ENCODE peak calls at places on chromosomes 6 and 20, in five cellular contexts. L, I, F, R and U are unnamed samples.

GRCh38 chr20:49957487-49957938 is 21.3 kb downstream of the RNF114 start:
- DNase-seq in R (no peak), I (no peak), L (no peak), F (peak; percentile 22), U (no peak)

GRCh38 chr6:101705866-101706265 is 312.4 kb downstream of the GRIK2 start:
- DNase-seq in F (no peak), I (no peak), L (peak; percentile 12), R (no peak), U (no peak)

GRCh38 chr20:9660236-9660868 is 146.0 kb downstream of the LAMP5 start:
- DNase-seq in L (no peak), I (no peak), R (no peak), F (no peak), U (no peak)

GRCh38 chr6:107606407-107606806 is 116.5 kb downstream of the SOBP start:
- DNase-seq in R (no peak), I (no peak), F (no peak), L (no peak), U (no peak)

GRCh38 chr6:163331245-163331644 is 83.3 kb upstream of the QKI start:
- DNase-seq in I (no peak), R (no peak), F (no peak), L (no peak), U (no peak)

GRCh38 chr6:12289655-12290489 is at the start of gene EDN1:
- DNase-seq in R (peak; percentile 87), I (peak; percentile 40), F (peak; percentile 87), L (peak; percentile 93), U (peak; percentile 74)

GRCh38 chr6:102127253-102127652 is 733.7 kb downstream of the GRIK2 start:
- DNase-seq in L (no peak), I (no peak), R (no peak), F (no peak), U (no peak)

GRCh38 chr6:99092461-99092860 is 144.7 kb upstream of the FBXL4 start:
- DNase-seq in L (no peak), I (no peak), R (no peak), F (no peak), U (no peak)

GRCh38 chr6:44788387-44788981 is 401.0 kb downstream of the CDC5L start:
- DNase-seq in F (no peak), I (no peak), R (no peak), L (no peak), U (no peak)

GRCh38 chr6:116536216-116536621 is 9.3 kb downstream of the TRAPPC3L start:
- DNase-seq in F (peak; percentile 11), L (peak; percentile 77), I (no peak), R (no peak), U (peak; percentile 34)
- TF ChIP-seq CTCF in F (peak; percentile 32), L (peak; percentile 52), I (peak; percentile 19), R (peak; percentile 71), U (peak; percentile 81)

GRCh38 chr20:46699651-46700359 is 9.6 kb upstream of the SLC2A10 start:
- DNase-seq in F (peak; percentile 23), R (no peak), I (no peak), L (peak; percentile 62), U (no peak)
- TF ChIP-seq CTCF in F (peak; percentile 74), R (peak; percentile 36), I (no peak), L (peak; percentile 81), U (no peak)

GRCh38 chr6:34243901-34244884 is 4.6 kb downstream of the SMIM29 start:
- DNase-seq in I (peak; percentile 67), L (peak; percentile 86), R (peak; percentile 80), F (peak; percentile 48), U (no peak)
- TF ChIP-seq CTCF in I (no peak), L (peak; percentile 41), R (no peak), F (peak; percentile 79), U (peak; percentile 27)

GRCh38 chr6:109767961-109768360 is 76.9 kb downstream of the FIG4 start:
- DNase-seq in L (peak; percentile 55), F (no peak), R (no peak), I (no peak), U (no peak)

GRCh38 chr6:109769213-109769612 is 78.1 kb downstream of the FIG4 start:
- DNase-seq in I (no peak), L (no peak), F (no peak), R (no peak), U (peak; percentile 36)

GRCh38 chr6:109770047-109770446 is 79.0 kb downstream of the FIG4 start:
- DNase-seq in L (no peak), R (no peak), F (no peak), I (no peak), U (no peak)

GRCh38 chr6:109770779-109771178 is 79.7 kb downstream of the FIG4 start:
- DNase-seq in L (no peak), I (no peak), F (no peak), R (no peak), U (no peak)

DNA sequence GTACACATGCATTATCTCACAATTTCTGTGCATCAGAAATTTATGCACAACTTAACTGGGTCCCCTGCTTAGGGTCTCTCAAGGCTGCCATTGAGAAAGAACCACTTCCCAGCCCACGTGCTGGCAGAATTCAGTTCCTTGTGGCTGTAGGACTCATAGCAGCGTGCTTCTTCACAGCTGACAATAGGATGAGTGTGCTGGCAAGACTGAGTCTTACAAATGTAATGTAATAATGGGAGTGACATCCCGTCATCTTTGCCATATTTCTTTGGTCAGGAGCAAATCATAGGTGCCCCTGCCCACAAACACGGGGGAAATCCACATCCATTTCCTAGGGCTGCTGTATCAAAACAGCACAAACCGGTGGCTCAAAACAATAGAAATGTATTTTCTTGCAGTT is 77.4 kb downstream of the FIG4 start:
- DNase-seq in L (no peak), F (no peak), R (no peak), I (no peak), U (no peak)
- TF ChIP-seq CTCF in L (no peak), F (no peak), R (no peak), I (no peak), U (no peak)

GRCh38 chr6:152273638-152274037 is 363.5 kb downstream of the SYNE1 start:
- DNase-seq in I (peak; percentile 40), F (peak; percentile 85), R (no peak), L (peak; percentile 26), U (no peak)
- TF ChIP-seq CTCF in I (no peak), F (peak; percentile 48), R (no peak), L (no peak), U (no peak)

GRCh38 chr6:39791850-39792500 is at the start of gene DAAM2:
- DNase-seq in L (peak; percentile 75), F (peak; percentile 45), I (peak; percentile 72), R (peak; percentile 48), U (no peak)
- TF ChIP-seq CTCF in L (no peak), F (peak; percentile 32), I (no peak), R (no peak), U (no peak)

GRCh38 chr6:52454556-52454955 is 34.4 kb downstream of the EFHC1 start:
- DNase-seq in R (no peak), F (no peak), L (peak; percentile 25), I (no peak), U (no peak)

GRCh38 chr6:52457096-52457495 is 37.0 kb downstream of the EFHC1 start:
- DNase-seq in R (no peak), I (no peak), L (no peak), F (peak; percentile 63), U (no peak)
- TF ChIP-seq CTCF in R (no peak), I (no peak), L (no peak), F (no peak), U (no peak)

GRCh38 chr20:35721621-35722020 is 20.4 kb downstream of the RBM39 start:
- DNase-seq in I (no peak), R (no peak), F (no peak), L (no peak), U (no peak)

GRCh38 chr20:35720165-35721123 is 21.2 kb downstream of the ROMO1 start:
- DNase-seq in L (no peak), I (no peak), R (no peak), F (no peak), U (no peak)

GRCh38 chr20:35719717-35720116 is 20.5 kb downstream of the ROMO1 start:
- DNase-seq in R (no peak), I (no peak), L (no peak), F (peak; percentile 58), U (no peak)

GRCh38 chr20:35721219-35721618 is 20.8 kb downstream of the RBM39 start:
- DNase-seq in F (no peak), I (no peak), L (no peak), R (no peak), U (no peak)

GRCh38 chr20:35718972-35719635 is 19.9 kb downstream of the ROMO1 start:
- DNase-seq in R (no peak), L (no peak), F (no peak), I (no peak), U (no peak)
- TF ChIP-seq CTCF in R (no peak), L (no peak), F (no peak), I (no peak), U (no peak)

DNA sequence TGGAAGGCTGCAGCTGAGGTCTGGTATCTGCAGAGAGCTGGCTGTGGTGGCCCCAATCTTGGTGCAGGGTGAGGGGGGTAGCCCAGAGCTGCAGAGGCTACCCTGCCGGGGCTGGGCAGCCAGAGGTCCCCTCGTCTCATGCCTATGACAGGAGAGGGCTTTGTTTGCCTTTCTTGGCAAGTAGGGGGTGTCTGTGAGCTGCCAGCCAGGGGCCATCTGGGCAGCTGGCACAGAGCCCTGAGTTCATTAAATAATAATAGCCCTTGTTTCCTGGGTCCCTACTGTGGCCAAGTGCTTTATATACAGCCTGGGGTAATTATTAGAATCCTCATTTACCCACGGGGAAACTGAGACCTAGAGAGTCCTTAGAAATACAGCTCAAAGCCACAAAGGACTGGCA is 66.6 kb downstream of the EZR start:
- DNase-seq in F (peak; percentile 44), L (peak; percentile 55), I (no peak), R (no peak), U (peak; percentile 23)
- TF ChIP-seq CTCF in F (peak; percentile 51), L (peak; percentile 19), I (no peak), R (no peak), U (no peak)